ENCODE peak calls at places on chromosomes 7 and 10, in seven cellular contexts. V is lower leg skin, Y is AG04450, L is HCT116, M is IMR-90, P is hepatocyte, G is cardiac fibroblast. I is an unnamed sample.

GRCh38 chr10:1364151-1364910 is 308.1 kb downstream of the WDR37 start:
- DNase-seq in V (no peak), Y (no peak), L (no peak), M (no peak), P (no peak), G (no peak), I (no peak)

GRCh38 chr10:93390691-93391090 is 91.4 kb downstream of the MYOF start:
- DNase-seq in V (no peak), Y (no peak), L (no peak), M (peak; percentile 26), P (no peak), G (peak; percentile 48), I (no peak)

GRCh38 chr7:38760226-38760625 is 129.1 kb upstream of the AMPH start:
- DNase-seq in V (no peak), Y (no peak), L (no peak), M (no peak), P (no peak), G (no peak), I (no peak)

GRCh38 chr10:62109532-62110293 is 158.9 kb downstream of the RTKN2 start:
- DNase-seq in V (no peak), Y (no peak), L (no peak), M (no peak), P (no peak), G (no peak), I (no peak)

GRCh38 chr10:101856626-101857025 is 13.0 kb upstream of the KCNIP2 start:
- DNase-seq in V (no peak), Y (no peak), L (no peak), M (peak; percentile 62), P (no peak), G (peak; percentile 65), I (peak; percentile 61)

GRCh38 chr7:107186242-107186641 is 17.4 kb downstream of the HBP1 start:
- DNase-seq in V (no peak), Y (no peak), L (no peak), M (no peak), P (no peak), G (peak; percentile 46), I (no peak)

GRCh38 chr7:86664991-86665390 is 21.3 kb downstream of the GRM3 start:
- DNase-seq in V (no peak), Y (no peak), L (no peak), M (no peak), P (no peak), G (no peak), I (no peak)

GRCh38 chr7:113891031-113891350 is 27.8 kb downstream of the PPP1R3A start:
- DNase-seq in V (no peak), Y (no peak), L (no peak), M (no peak), P (no peak), G (no peak), I (no peak)

GRCh38 chr10:3738855-3739350 is 46.1 kb downstream of the KLF6 start:
- DNase-seq in V (no peak), Y (no peak), L (no peak), M (no peak), P (no peak), G (no peak), I (no peak)

GRCh38 chr7:76282344-76283253 is 19.9 kb upstream of the HSPB1 start:
- DNase-seq in V (no peak), Y (no peak), L (no peak), M (no peak), P (no peak), G (no peak), I (no peak)

GRCh38 chr7:101411477-101411954 is 48.8 kb downstream of the COL26A1 start:
- DNase-seq in V (no peak), Y (no peak), L (no peak), M (no peak), P (no peak), G (no peak), I (no peak)

GRCh38 chr7:14639801-14640200 is 262.8 kb downstream of the DGKB start:
- DNase-seq in V (no peak), Y (no peak), L (no peak), M (no peak), P (no peak), G (no peak), I (no peak)

GRCh38 chr10:59877191-59877671 is 29.1 kb downstream of the CCDC6 start:
- DNase-seq in V (no peak), Y (peak; percentile 39), L (no peak), M (peak; percentile 78), P (no peak), G (peak; percentile 76), I (no peak)

GRCh38 chr7:34438436-34438835 is 219.6 kb upstream of the NPSR1 start:
- DNase-seq in V (no peak), Y (no peak), L (no peak), M (no peak), P (no peak), G (no peak), I (no peak)

GRCh38 chr7:154791611-154792010 is 211.3 kb downstream of the PAXIP1 start:
- DNase-seq in V (no peak), Y (no peak), L (no peak), M (no peak), P (no peak), G (no peak), I (no peak)

GRCh38 chr10:19706904-19707303 is 109.3 kb upstream of the PLXDC2 start:
- DNase-seq in V (no peak), Y (no peak), L (no peak), M (no peak), P (no peak), G (no peak), I (no peak)

GRCh38 chr10:28810062-28810870 is 132.9 kb downstream of the BAMBI start:
- DNase-seq in V (no peak), Y (no peak), L (no peak), M (peak; percentile 38), P (no peak), G (peak; percentile 23), I (peak; percentile 50)

GRCh38 chr7:27156901-27157716 is 634 bp upstream of the HOXA7 start:
- DNase-seq in V (peak; percentile 28), Y (no peak), L (no peak), M (no peak), P (no peak), G (no peak), I (peak; percentile 16)

GRCh38 chr7:27154901-27155815 is 1.3 kb downstream of the HOXA7 start:
- DNase-seq in V (no peak), Y (no peak), L (no peak), M (no peak), P (no peak), G (no peak), I (peak; percentile 61)

GRCh38 chr7:27156508-27156898 is at the start of gene HOXA7:
- DNase-seq in V (no peak), Y (no peak), L (no peak), M (peak; percentile 63), P (no peak), G (no peak), I (peak; percentile 75)

GRCh38 chr7:27154369-27154768 is 2.0 kb upstream of the HOXA3 start:
- DNase-seq in V (peak; percentile 17), Y (no peak), L (no peak), M (no peak), P (no peak), G (no peak), I (no peak)

GRCh38 chr7:27155816-27156507 is 513 bp downstream of the HOXA7 start:
- DNase-seq in V (no peak), Y (no peak), L (no peak), M (no peak), P (no peak), G (no peak), I (peak; percentile 45)
- H3K4me3 ChIP-seq in V (peak overlapping the region; percentile 56), Y (peak overlapping the region; percentile 68), L (peak overlapping the region; percentile 70), M (peak overlapping the region; percentile 69), P (peak overlapping the region; percentile 48), G (no peak overlapping the region), I (peak overlapping the region; percentile 60)

GRCh38 chr10:71212249-71213126 is at the start of gene UNC5B:
- DNase-seq in V (peak; percentile 82), Y (peak; percentile 48), L (peak; percentile 76), M (peak; percentile 85), P (peak; percentile 96), G (peak; percentile 88), I (peak; percentile 92)
- TF ChIP-seq CTCF in V (no peak), Y (peak; percentile 23), L (peak; percentile 9), M (peak; percentile 45), P (peak; percentile 42), G (peak; percentile 3), I (no peak)

GRCh38 chr10:132993271-132994260 is 51.2 kb upstream of the CFAP46 start:
- DNase-seq in V (no peak), Y (no peak), L (no peak), M (no peak), P (no peak), G (no peak), I (no peak)

GRCh38 chr10:132994811-132995210 is 52.4 kb upstream of the CFAP46 start:
- DNase-seq in V (no peak), Y (no peak), L (no peak), M (no peak), P (no peak), G (no peak), I (no peak)

GRCh38 chr10:132992433-132993215 is 50.3 kb upstream of the CFAP46 start:
- DNase-seq in V (no peak), Y (no peak), L (no peak), M (no peak), P (no peak), G (no peak), I (no peak)

GRCh38 chr10:132995909-132996602 is 53.7 kb upstream of the CFAP46 start:
- DNase-seq in V (no peak), Y (no peak), L (no peak), M (no peak), P (no peak), G (no peak), I (no peak)

GRCh38 chr10:132994371-132994796 is 52.0 kb upstream of the CFAP46 start:
- DNase-seq in V (no peak), Y (no peak), L (no peak), M (peak; percentile 8), P (no peak), G (peak; percentile 22), I (peak; percentile 16)
- H3K4me3 ChIP-seq in V (no peak overlapping the region), Y (peak overlapping the region; percentile 50), L (no peak overlapping the region), M (peak overlapping the region; percentile 32), P (no peak overlapping the region), G (peak overlapping the region; percentile 46), I (peak overlapping the region; percentile 35)

GRCh38 chr10:23530079-23530478 is 91.2 kb downstream of the OTUD1 start:
- DNase-seq in V (no peak), Y (no peak), L (no peak), M (peak; percentile 31), P (no peak), G (peak; percentile 48), I (peak; percentile 34)
- TF ChIP-seq CTCF in V (no peak), Y (peak; percentile 47), L (peak; percentile 41), M (peak; percentile 57), P (peak; percentile 49), G (peak; percentile 29), I (peak; percentile 44)

DNA sequence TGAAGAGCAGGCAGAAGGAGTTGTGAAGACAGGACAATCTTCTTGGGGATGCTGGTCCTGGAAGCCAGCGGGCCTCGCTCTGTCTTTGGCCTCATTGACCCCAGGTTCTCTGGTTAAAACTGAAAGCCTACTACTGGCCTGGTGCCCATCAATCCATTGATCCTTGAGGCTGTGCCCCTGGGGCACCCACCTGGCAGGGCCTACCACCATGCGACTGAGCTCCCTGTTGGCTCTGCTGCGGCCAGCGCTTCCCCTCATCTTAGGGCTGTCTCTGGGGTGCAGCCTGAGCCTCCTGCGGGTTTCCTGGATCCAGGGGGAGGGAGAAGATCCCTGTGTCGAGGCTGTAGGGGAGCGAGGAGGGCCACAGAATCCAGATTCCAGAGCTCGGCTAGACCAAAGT is 1.5 kb downstream of the CHPF2 start:
- DNase-seq in V (no peak), Y (no peak), L (no peak), M (no peak), P (no peak), G (no peak), I (no peak)
- H3K4me3 ChIP-seq in V (no peak overlapping the region), Y (peak overlapping the region; percentile 96), L (peak overlapping the region; percentile 59), M (peak overlapping the region; percentile 76), P (no peak overlapping the region), G (peak overlapping the region; percentile 96), I (peak overlapping the region; percentile 98)

I was measured in fibroblast of villous mesenchyme.